ENCODE peak calls at places on chromosomes 16 and 17, in six cellular contexts. A, O, Z, I, X and P are unnamed samples.

GRCh38 chr17:78133179-78133951 is 2.8 kb downstream of the TMC8 start:
- DNase-seq in A (no peak), O (no peak), Z (no peak), I (no peak), X (peak; percentile 11), P (no peak)

GRCh38 chr16:49986351-49987124 is 38.5 kb upstream of the CNEP1R1 start:
- DNase-seq in A (no peak), O (no peak), Z (no peak), I (no peak), X (no peak), P (no peak)

GRCh38 chr17:21285164-21286065 is 904 bp downstream of the MAP2K3 start:
- DNase-seq in A (no peak), O (no peak), Z (no peak), I (peak; percentile 66), X (no peak), P (peak; percentile 32)

GRCh38 chr17:42760652-42761581 is at the start of gene RAMP2:
- DNase-seq in A (no peak), O (no peak), Z (no peak), I (peak; percentile 48), X (peak; percentile 24), P (peak; percentile 18)

GRCh38 chr16:53084736-53085538 is 30.1 kb downstream of the CHD9 start:
- DNase-seq in A (no peak), O (no peak), Z (no peak), I (no peak), X (no peak), P (no peak)

GRCh38 chr16:88936008-88936912 is 40.7 kb downstream of the CBFA2T3 start:
- DNase-seq in A (peak; percentile 24), O (no peak), Z (no peak), I (no peak), X (no peak), P (peak; percentile 58)

GRCh38 chr17:1054656-1055055 is 57.7 kb downstream of the TIMM22 start:
- DNase-seq in A (no peak), O (no peak), Z (no peak), I (no peak), X (no peak), P (no peak)

GRCh38 chr17:82228842-82229685 is at the start of gene SLC16A3:
- DNase-seq in A (peak; percentile 67), O (peak; percentile 75), Z (peak; percentile 34), I (peak; percentile 91), X (no peak), P (peak; percentile 77)

GRCh38 chr16:58510776-58511628 is 4.3 kb upstream of the SETD6 start:
- DNase-seq in A (no peak), O (no peak), Z (no peak), I (no peak), X (no peak), P (no peak)

GRCh38 chr17:51590071-51590470 is 329.7 kb downstream of the UTP18 start:
- DNase-seq in A (no peak), O (no peak), Z (no peak), I (no peak), X (no peak), P (no peak)

GRCh38 chr17:37884516-37884915 is 39.7 kb upstream of the TBC1D3K start:
- DNase-seq in A (no peak), O (no peak), Z (no peak), I (no peak), X (no peak), P (no peak)

GRCh38 chr16:24315343-24315742 is 59.2 kb downstream of the CACNG3 start:
- DNase-seq in A (no peak), O (no peak), Z (no peak), I (no peak), X (no peak), P (no peak)

GRCh38 chr17:8063761-8064589 is 23.5 kb downstream of the ALOX12B start:
- DNase-seq in A (no peak), O (no peak), Z (no peak), I (no peak), X (no peak), P (no peak)

GRCh38 chr17:32486091-32486700 is 597 bp upstream of the CDK5R1 start:
- DNase-seq in A (peak; percentile 67), O (peak; percentile 69), Z (no peak), I (peak; percentile 78), X (peak; percentile 71), P (peak; percentile 74)

GRCh38 chr16:13866073-13866472 is 53.9 kb upstream of the ERCC4 start:
- DNase-seq in A (peak; percentile 40), O (peak; percentile 41), Z (peak; percentile 34), I (peak; percentile 67), X (peak; percentile 88), P (peak; percentile 55)

GRCh38 chr17:42577140-42577531 is 393 bp downstream of the PSMC3IP start:
- DNase-seq in A (no peak), O (peak; percentile 40), Z (no peak), I (no peak), X (no peak), P (no peak)

GRCh38 chr17:55300479-55301290 is 35.9 kb downstream of the HLF start:
- DNase-seq in A (no peak), O (no peak), Z (no peak), I (no peak), X (no peak), P (no peak)

GRCh38 chr17:54901230-54901847 is 687 bp downstream of the TOM1L1 start:
- DNase-seq in A (no peak), O (peak; percentile 24), Z (no peak), I (peak; percentile 66), X (peak; percentile 12), P (peak; percentile 81)

GRCh38 chr16:21614896-21615295 is 15.5 kb downstream of the METTL9 start:
- DNase-seq in A (no peak), O (no peak), Z (no peak), I (no peak), X (no peak), P (no peak)

GRCh38 chr16:77212736-77213541 is 13.7 kb downstream of the SYCE1L start:
- DNase-seq in A (peak; percentile 64), O (no peak), Z (no peak), I (no peak), X (peak; percentile 61), P (peak; percentile 68)

GRCh38 chr17:68792873-68793272 is 162.3 kb downstream of the ABCA8 start:
- DNase-seq in A (no peak), O (no peak), Z (no peak), I (no peak), X (no peak), P (no peak)

GRCh38 chr17:17609121-17609520 is 17.6 kb upstream of the PEMT start:
- DNase-seq in A (no peak), O (no peak), Z (no peak), I (no peak), X (no peak), P (no peak)

GRCh38 chr16:918068-918467 is 52.7 kb downstream of the LMF1 start:
- DNase-seq in A (no peak), O (no peak), Z (no peak), I (no peak), X (no peak), P (no peak)

GRCh38 chr16:11583889-11584565 is 2.7 kb downstream of the LITAF start:
- DNase-seq in A (peak; percentile 32), O (no peak), Z (no peak), I (no peak), X (no peak), P (no peak)